ENCODE peak calls at places on chromosomes 12 and 14, in six cellular contexts. H is BE2C, P is endothelial cell of umbilical vein, I is omental fat pad, Q is progenitor cell of endocrine pancreas, J is kidney epithelial cell. S is an unnamed sample.

GRCh38 chr12:97921957-97922722 is 459.5 kb downstream of the RMST start:
- DNase-seq in H (no peak), P (peak), I (no peak), Q (no peak), J (peak), S (no peak)

GRCh38 chr14:60179296-60179924 is 14.2 kb upstream of the DHRS7 start:
- DNase-seq in H (no peak), P (no peak), I (no peak), Q (no peak), J (no peak), S (no peak)

GRCh38 chr14:29927596-29928341 is at the start of gene PRKD1:
- DNase-seq in H (peak), P (peak), I (no peak), Q (peak), J (no peak), S (peak)

GRCh38 chr12:89379100-89379838 is 27.0 kb upstream of the DUSP6 start:
- DNase-seq in H (no peak), P (no peak), I (no peak), Q (no peak), J (no peak), S (no peak)

GRCh38 chr14:102980409-102980810 is 57.9 kb downstream of the AMN start:
- DNase-seq in H (no peak), P (no peak), I (no peak), Q (no peak), J (no peak), S (no peak)

GRCh38 chr12:104844123-104844522 is 114.0 kb downstream of the SLC41A2 start:
- DNase-seq in H (no peak), P (no peak), I (no peak), Q (no peak), J (no peak), S (no peak)

GRCh38 chr14:54627718-54628345 is 60.9 kb downstream of the SAMD4A start:
- DNase-seq in H (no peak), P (peak), I (no peak), Q (no peak), J (no peak), S (no peak)

GRCh38 chr12:27984275-27984674 is 11.7 kb upstream of the PTHLH start:
- DNase-seq in H (no peak), P (peak), I (no peak), Q (no peak), J (no peak), S (no peak)

GRCh38 chr12:54265364-54265812 is 14.5 kb downstream of the CBX5 start:
- DNase-seq in H (no peak), P (no peak), I (no peak), Q (no peak), J (no peak), S (no peak)

GRCh38 chr14:39229601-39230110 is 4.1 kb upstream of the MIA2 start:
- DNase-seq in H (no peak), P (no peak), I (no peak), Q (no peak), J (no peak), S (no peak)

GRCh38 chr14:89065879-89066278 is 241.4 kb downstream of the TTC8 start:
- DNase-seq in H (no peak), P (no peak), I (no peak), Q (no peak), J (no peak), S (no peak)

GRCh38 chr14:21917699-21918436 is 244.2 kb upstream of the OR4E1 start:
- DNase-seq in H (peak), P (peak), I (no peak), Q (no peak), J (peak), S (peak)

GRCh38 chr12:42759622-42760273 is 170.2 kb upstream of the PRICKLE1 start:
- DNase-seq in H (no peak), P (no peak), I (no peak), Q (no peak), J (peak), S (no peak)

GRCh38 chr12:69540606-69541386 is 44.5 kb upstream of the CCT2 start:
- DNase-seq in H (no peak), P (no peak), I (no peak), Q (no peak), J (no peak), S (no peak)

GRCh38 chr12:4111010-4111409 is 162.6 kb upstream of the CCND2 start:
- DNase-seq in H (no peak), P (no peak), I (no peak), Q (no peak), J (no peak), S (no peak)

GRCh38 chr12:124390442-124391116 is 95.7 kb downstream of the RFLNA start:
- DNase-seq in H (no peak), P (peak), I (no peak), Q (no peak), J (no peak), S (no peak)

GRCh38 chr12:115776399-115776798 is 501.1 kb downstream of the MED13L start:
- DNase-seq in H (no peak), P (no peak), I (no peak), Q (no peak), J (no peak), S (no peak)

GRCh38 chr12:7131502-7131866 is 1.3 kb downstream of the CLSTN3 start:
- DNase-seq in H (no peak), P (no peak), I (no peak), Q (no peak), J (no peak), S (no peak)

GRCh38 chr12:108495054-108495453 is 20.0 kb upstream of the FICD start:
- DNase-seq in H (peak), P (peak), I (no peak), Q (no peak), J (no peak), S (peak)

GRCh38 chr12:39490500-39491276 is 47.8 kb upstream of the KIF21A start:
- DNase-seq in H (no peak), P (no peak), I (no peak), Q (no peak), J (peak), S (no peak)

GRCh38 chr12:29131539-29131938 is 17.5 kb upstream of the FAR2 start:
- DNase-seq in H (no peak), P (peak), I (no peak), Q (no peak), J (no peak), S (no peak)

GRCh38 chr12:68631177-68631576 is 20.5 kb downstream of the RAP1B start:
- DNase-seq in H (no peak), P (no peak), I (no peak), Q (no peak), J (no peak), S (no peak)

GRCh38 chr14:69093551-69094421 is 59.1 kb downstream of the DCAF5 start:
- DNase-seq in H (no peak), P (peak), I (no peak), Q (peak), J (no peak), S (no peak)

GRCh38 chr14:65100905-65101541 is 1.3 kb downstream of the MAX start:
- DNase-seq in H (no peak), P (peak), I (no peak), Q (no peak), J (no peak), S (no peak)

GRCh38 chr12:991350-992278 is 591 bp downstream of the ERC1 start:
- DNase-seq in H (no peak), P (peak), I (no peak), Q (peak), J (no peak), S (no peak)

GRCh38 chr12:132266802-132267201 is 62.6 kb downstream of the GALNT9 start:
- DNase-seq in H (no peak), P (no peak), I (no peak), Q (no peak), J (no peak), S (no peak)
- TF ChIP-seq CTCF in H (no peak), P (no peak), I (no peak), Q (no peak), J (no peak), S (no peak)

GRCh38 chr14:77808250-77808649 is 8.3 kb downstream of the ADCK1 start:
- DNase-seq in H (no peak), P (no peak), I (no peak), Q (no peak), J (no peak), S (no peak)
- TF ChIP-seq CTCF in H (no peak), P (no peak), I (no peak), Q (no peak), J (no peak), S (no peak)

GRCh38 chr14:75229923-75230792 is 48.5 kb upstream of the FOS start:
- DNase-seq in H (no peak), P (peak), I (no peak), Q (no peak), J (peak), S (no peak)
- TF ChIP-seq CTCF in H (peak), P (peak), I (no peak), Q (peak), J (peak), S (peak)

GRCh38 chr12:2959194-2959507 is at the start of gene TEAD4:
- DNase-seq in H (no peak), P (peak), I (no peak), Q (peak), J (no peak), S (peak)

GRCh38 chr12:2959508-2960431 is 573 bp downstream of the TEAD4 start:
- DNase-seq in H (peak), P (peak), I (no peak), Q (peak), J (no peak), S (peak)

GRCh38 chr12:2957816-2958431 is 1.3 kb upstream of the TEAD4 start:
- DNase-seq in H (no peak), P (no peak), I (no peak), Q (no peak), J (no peak), S (no peak)

GRCh38 chr12:2960432-2960956 is 1.3 kb downstream of the TEAD4 start:
- DNase-seq in H (no peak), P (peak), I (no peak), Q (no peak), J (no peak), S (no peak)

DNA sequence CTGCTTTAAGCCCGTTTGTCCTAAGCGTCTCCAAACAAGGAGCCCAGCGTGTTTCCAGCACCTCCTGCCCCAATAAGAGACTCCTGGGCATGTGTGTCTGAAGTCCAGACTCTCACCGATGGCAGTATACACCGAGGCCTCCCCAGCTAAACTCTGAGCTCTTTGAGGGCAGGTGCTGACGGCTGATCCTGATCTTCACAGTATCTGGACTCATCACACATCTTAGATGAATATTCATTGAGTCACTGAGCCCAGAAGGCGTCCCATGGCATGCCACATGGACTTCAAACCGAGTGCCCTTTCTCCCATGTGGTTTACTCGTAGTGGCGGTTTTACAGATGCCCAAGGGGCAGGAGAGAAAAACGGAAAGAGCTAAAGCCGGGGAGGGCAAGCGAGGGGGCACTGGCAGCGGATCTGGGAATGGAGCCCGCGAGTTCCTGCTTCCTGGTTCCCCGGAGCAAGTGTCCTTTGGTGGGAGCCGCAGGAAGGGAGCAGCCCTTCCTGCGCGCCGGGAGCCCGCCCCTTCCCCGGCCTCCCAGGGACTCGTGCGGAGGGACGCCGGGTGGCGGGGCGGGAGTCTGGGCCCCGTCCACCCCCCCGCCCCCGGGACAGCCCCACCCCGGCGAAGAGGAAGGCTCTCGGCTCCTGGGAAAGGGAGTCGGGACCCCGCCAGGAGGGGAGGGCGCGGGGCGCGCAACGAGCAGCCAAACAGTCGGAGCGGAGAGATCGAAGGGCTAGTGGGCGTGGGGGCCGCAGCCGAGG is 584 bp upstream of the TEAD4 start:
- DNase-seq in H (no peak), P (peak), I (no peak), Q (no peak), J (no peak), S (peak)
- TF ChIP-seq CTCF in H (no peak), P (no peak), I (no peak), Q (no peak), J (no peak), S (no peak)

GRCh38 chr12:122306407-122306806 is 40.1 kb upstream of the VPS33A start:
- DNase-seq in H (no peak), P (no peak), I (no peak), Q (no peak), J (no peak), S (no peak)
- TF ChIP-seq CTCF in H (peak), P (no peak), I (no peak), Q (peak), J (no peak), S (no peak)

DNA sequence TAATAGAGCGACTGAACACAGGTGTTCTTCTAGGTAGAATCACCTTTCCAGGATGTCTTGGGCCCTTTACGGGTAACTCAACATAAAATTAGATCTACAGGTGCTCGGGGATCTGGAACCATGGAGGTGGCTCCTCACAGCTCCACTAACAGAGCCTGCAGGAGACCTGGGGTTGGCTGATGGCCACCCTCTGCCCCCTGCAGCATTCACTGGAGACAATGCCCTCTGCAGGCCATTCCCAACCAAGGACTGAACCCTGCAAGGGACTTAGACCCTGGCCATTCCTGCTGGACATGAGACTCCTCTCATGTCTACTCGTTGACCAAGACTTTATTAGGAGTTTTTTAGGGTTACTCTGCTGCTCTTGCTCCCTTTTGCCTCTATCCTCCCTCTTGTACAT is 58.5 kb upstream of the PPP4R3A start:
- DNase-seq in H (no peak), P (no peak), I (no peak), Q (no peak), J (no peak), S (no peak)
- TF ChIP-seq CTCF in H (no peak), P (no peak), I (no peak), Q (no peak), J (no peak), S (no peak)

GRCh38 chr12:94750891-94751290 is 100.5 kb upstream of the TMCC3 start:
- DNase-seq in H (no peak), P (no peak), I (no peak), Q (no peak), J (no peak), S (no peak)

GRCh38 chr12:94749890-94750289 is 99.5 kb upstream of the TMCC3 start:
- DNase-seq in H (no peak), P (no peak), I (no peak), Q (no peak), J (no peak), S (no peak)

GRCh38 chr12:94753071-94753779 is 102.9 kb upstream of the TMCC3 start:
- DNase-seq in H (no peak), P (no peak), I (no peak), Q (no peak), J (no peak), S (no peak)

GRCh38 chr12:94748726-94749421 is 98.5 kb upstream of the TMCC3 start:
- DNase-seq in H (no peak), P (no peak), I (no peak), Q (no peak), J (no peak), S (no peak)

GRCh38 chr12:94754653-94755052 is 104.3 kb upstream of the TMCC3 start:
- DNase-seq in H (no peak), P (no peak), I (no peak), Q (no peak), J (no peak), S (no peak)
- TF ChIP-seq CTCF in H (no peak), P (peak), I (no peak), Q (no peak), J (peak), S (no peak)

GRCh38 chr12:63353559-63353958 is 202.6 kb upstream of the AVPR1A start:
- DNase-seq in H (no peak), P (peak), I (no peak), Q (no peak), J (peak), S (no peak)
- TF ChIP-seq CTCF in H (no peak), P (peak), I (no peak), Q (no peak), J (no peak), S (no peak)

GRCh38 chr12:40903040-40903439 is 210.8 kb downstream of the CNTN1 start:
- DNase-seq in H (no peak), P (peak), I (no peak), Q (no peak), J (no peak), S (peak)
- TF ChIP-seq CTCF in H (no peak), P (no peak), I (no peak), Q (no peak), J (no peak), S (no peak)